ENCODE peak calls at places on chromosomes 5 and 9, in eight cellular contexts. M is fibroblast of lung; C is neural progenitor cell; A is IMR-90; D is ovary; Z is tibial artery; I is CD8-positive, alpha-beta T cell; P is tibial nerve. Y is an unnamed sample.
A peak's percentile ranks its signal among the peaks of the same experiment; 100 is the strongest.

GRCh38 chr5:68110264-68110663 is 105.3 kb upstream of the PIK3R1 start:
- DNase-seq in M (no peak), P (no peak), C (no peak), I (no peak), D (no peak), Z (no peak), A (no peak), Y (no peak)

GRCh38 chr5:132214491-132214890 is 13.2 kb downstream of the P4HA2 start:
- DNase-seq in Z (no peak), P (no peak), D (no peak), C (no peak), A (no peak), M (no peak), I (no peak), Y (no peak)

GRCh38 chr5:95996904-95997751 is 35.5 kb upstream of the ELL2 start:
- DNase-seq in I (no peak), M (no peak), P (no peak), A (no peak), C (no peak), Z (no peak), D (no peak), Y (no peak)

GRCh38 chr9:130159057-130159456 is 13.1 kb upstream of the NCS1 start:
- DNase-seq in M (no peak), C (no peak), P (no peak), D (no peak), I (no peak), Z (no peak), A (no peak), Y (no peak)

GRCh38 chr5:401216-402034 is 41.6 kb upstream of the EXOC3 start:
- DNase-seq in I (no peak), M (no peak), D (peak; percentile 50), C (no peak), A (no peak), Z (peak; percentile 54), P (no peak), Y (no peak)

GRCh38 chr9:110427497-110428104 is 89.9 kb upstream of the TXNDC8 start:
- DNase-seq in A (peak; percentile 28), D (peak; percentile 26), M (peak; percentile 59), Z (no peak), P (no peak), I (no peak), C (peak; percentile 72), Y (no peak)

GRCh38 chr5:153517105-153517700 is 26.7 kb downstream of the GRIA1 start:
- DNase-seq in M (no peak), I (no peak), C (peak; percentile 60), A (no peak), Z (no peak), P (no peak), D (no peak), Y (no peak)

GRCh38 chr9:115262952-115263351 is 145.0 kb upstream of the TNC start:
- DNase-seq in P (no peak), D (no peak), I (no peak), M (no peak), C (no peak), A (peak; percentile 6), Z (no peak), Y (no peak)

GRCh38 chr5:66207800-66208561 is 63.9 kb downstream of the SREK1 start:
- DNase-seq in A (no peak), D (no peak), M (no peak), Z (no peak), C (no peak), I (no peak), P (no peak), Y (no peak)

GRCh38 chr9:96136992-96137665 is 164.8 kb downstream of the HSD17B3 start:
- DNase-seq in D (peak; percentile 44), A (peak; percentile 78), M (peak; percentile 91), C (peak; percentile 23), I (no peak), P (peak; percentile 54), Z (peak; percentile 78), Y (no peak)
- H3K4me3 ChIP-seq in D (no peak overlapping the region), A (peak overlapping the region; percentile 35), M (peak overlapping the region; percentile 25), C (no peak overlapping the region), I (no peak overlapping the region), P (no peak overlapping the region), Z (peak overlapping the region; percentile 19), Y (peak overlapping the region; percentile 53)

GRCh38 chr9:81312346-81312745 is 377.0 kb downstream of the TLE1 start:
- DNase-seq in M (peak; percentile 34), P (no peak), C (no peak), I (no peak), Z (no peak), A (no peak), D (no peak), Y (no peak)
- TF ChIP-seq CTCF in M (no peak), P (no peak), C (no peak), I (no peak), Z (no peak), A (peak; percentile 14), D (no peak), Y (no peak)

GRCh38 chr9:82912639-82913038 is 150.3 kb downstream of the RASEF start:
- DNase-seq in C (no peak), Z (no peak), A (no peak), D (no peak), I (no peak), M (no peak), P (no peak), Y (no peak)
- H3K4me1 ChIP-seq in C (no peaks in the 10 kb centered on the region), Z (no peaks in the 10 kb centered on the region), A (no peaks in the 10 kb centered on the region), D (no peaks in the 10 kb centered on the region), I (no peaks in the 10 kb centered on the region), M (no peaks in the 10 kb centered on the region), P (no peaks in the 10 kb centered on the region), Y (no peaks in the 10 kb centered on the region)

GRCh38 chr5:143228597-143229293 is 174.7 kb downstream of the NR3C1 start:
- DNase-seq in I (no peak), M (no peak), P (no peak), C (no peak), Z (no peak), D (no peak), A (no peak), Y (no peak)
- H3K4me3 ChIP-seq in I (no peak overlapping the region), M (no peak overlapping the region), P (no peak overlapping the region), C (no peak overlapping the region), Z (no peak overlapping the region), D (no peak overlapping the region), A (no peak overlapping the region), Y (no peak overlapping the region)

GRCh38 chr9:96441798-96442445 is 8.0 kb upstream of the HABP4 start:
- DNase-seq in C (no peak), P (no peak), Z (no peak), M (peak; percentile 44), D (no peak), A (peak; percentile 23), I (no peak), Y (no peak)
- TF ChIP-seq CTCF in C (peak; percentile 42), P (no peak), Z (peak; percentile 10), M (peak; percentile 41), D (no peak), A (peak; percentile 44), I (no peak), Y (no peak)

GRCh38 chr9:113579270-113580040 is 115.9 kb downstream of the RGS3 start:
- DNase-seq in C (no peak), A (peak; percentile 60), I (peak; percentile 41), P (peak; percentile 26), M (no peak), D (no peak), Z (no peak), Y (no peak)
- H3K4me1 ChIP-seq in C (no peaks in the 10 kb centered on the region), A (peaks cover 42% of the 10 kb centered on the region), I (peaks cover 53% of the 10 kb centered on the region), P (peaks cover 36% of the 10 kb centered on the region), M (peaks cover 40% of the 10 kb centered on the region), D (peaks cover 10% of the 10 kb centered on the region), Z (peaks cover 72% of the 10 kb centered on the region), Y (peaks cover 85% of the 10 kb centered on the region)